ENCODE peak calls at places on chromosomes 5 and 9, in five cellular contexts. One of them, this sample, is unnamed.

GRCh38 chr9:10062629-10063395 is 550.0 kb downstream of the PTPRD start:
- DNase-seq in lower lobe of right lung: no peak
- DNase-seq in heart right ventricle: no peak
- DNase-seq in fibroblast of lung: peak; percentile 74
- DNase-seq in body of pancreas: no peak
- DNase-seq in this sample: no peak

GRCh38 chr5:142847898-142848790 is 78.0 kb downstream of the ARHGAP26 start:
- DNase-seq in body of pancreas: no peak
- DNase-seq in lower lobe of right lung: no peak
- DNase-seq in fibroblast of lung: peak; percentile 75
- DNase-seq in heart right ventricle: no peak
- DNase-seq in this sample: no peak

GRCh38 chr9:128115187-128116103 is 12.1 kb downstream of the PTGES2 start:
- DNase-seq in lower lobe of right lung: peak; percentile 52
- DNase-seq in heart right ventricle: no peak
- DNase-seq in fibroblast of lung: no peak
- DNase-seq in body of pancreas: peak; percentile 89
- DNase-seq in this sample: no peak

GRCh38 chr5:103667068-103667467 is 104.5 kb upstream of the NUDT12 start:
- DNase-seq in lower lobe of right lung: no peak
- DNase-seq in body of pancreas: no peak
- DNase-seq in fibroblast of lung: peak; percentile 57
- DNase-seq in heart right ventricle: no peak
- DNase-seq in this sample: no peak

GRCh38 chr5:179192891-179193470 is 132.8 kb downstream of the ZNF354C start:
- DNase-seq in heart right ventricle: no peak
- DNase-seq in body of pancreas: no peak
- DNase-seq in fibroblast of lung: no peak
- DNase-seq in lower lobe of right lung: peak; percentile 24
- DNase-seq in this sample: no peak

GRCh38 chr9:78821126-78821822 is 524.3 kb downstream of the PSAT1 start:
- DNase-seq in fibroblast of lung: peak; percentile 19
- DNase-seq in heart right ventricle: no peak
- DNase-seq in lower lobe of right lung: no peak
- DNase-seq in body of pancreas: peak; percentile 21
- DNase-seq in this sample: peak; percentile 22

GRCh38 chr5:134642931-134643530 is 5.6 kb upstream of the SEC24A start:
- DNase-seq in lower lobe of right lung: no peak
- DNase-seq in heart right ventricle: no peak
- DNase-seq in body of pancreas: no peak
- DNase-seq in fibroblast of lung: no peak
- DNase-seq in this sample: no peak

GRCh38 chr5:55450050-55450765 is 84.6 kb downstream of the PLPP1 start:
- DNase-seq in heart right ventricle: no peak
- DNase-seq in body of pancreas: no peak
- DNase-seq in lower lobe of right lung: no peak
- DNase-seq in fibroblast of lung: peak; percentile 59
- DNase-seq in this sample: no peak

GRCh38 chr5:137075163-137075970 is 423.8 kb downstream of the SPOCK1 start:
- DNase-seq in body of pancreas: peak; percentile 93
- DNase-seq in lower lobe of right lung: peak; percentile 74
- DNase-seq in fibroblast of lung: peak; percentile 39
- DNase-seq in heart right ventricle: peak; percentile 51
- DNase-seq in this sample: peak; percentile 74

GRCh38 chr5:81402180-81402930 is 8.4 kb upstream of the ACOT12 start:
- DNase-seq in fibroblast of lung: no peak
- DNase-seq in lower lobe of right lung: no peak
- DNase-seq in body of pancreas: no peak
- DNase-seq in heart right ventricle: no peak
- DNase-seq in this sample: no peak

GRCh38 chr5:73448072-73448432 is 525 bp downstream of the FOXD1 start:
- DNase-seq in heart right ventricle: no peak
- DNase-seq in body of pancreas: no peak
- DNase-seq in fibroblast of lung: no peak
- DNase-seq in lower lobe of right lung: no peak
- DNase-seq in this sample: no peak

GRCh38 chr5:80114856-80115255 is 79.7 kb downstream of the THBS4 start:
- DNase-seq in body of pancreas: no peak
- DNase-seq in fibroblast of lung: no peak
- DNase-seq in heart right ventricle: no peak
- DNase-seq in lower lobe of right lung: peak; percentile 53
- DNase-seq in this sample: no peak

GRCh38 chr9:7083192-7083591 is 325.4 kb downstream of the KDM4C start:
- DNase-seq in body of pancreas: no peak
- DNase-seq in fibroblast of lung: no peak
- DNase-seq in lower lobe of right lung: no peak
- DNase-seq in heart right ventricle: no peak
- DNase-seq in this sample: no peak

GRCh38 chr5:177431317-177432142 is 5.1 kb downstream of the GRK6 start:
- DNase-seq in body of pancreas: no peak
- DNase-seq in fibroblast of lung: no peak
- DNase-seq in lower lobe of right lung: peak; percentile 75
- DNase-seq in heart right ventricle: peak; percentile 44
- DNase-seq in this sample: no peak

GRCh38 chr5:159456722-159457462 is 126.6 kb upstream of the IL12B start:
- DNase-seq in body of pancreas: no peak
- DNase-seq in heart right ventricle: no peak
- DNase-seq in lower lobe of right lung: no peak
- DNase-seq in fibroblast of lung: peak; percentile 69
- DNase-seq in this sample: no peak

GRCh38 chr9:32413424-32413823 is 29.0 kb downstream of the ACO1 start:
- DNase-seq in fibroblast of lung: no peak
- DNase-seq in body of pancreas: no peak
- DNase-seq in heart right ventricle: no peak
- DNase-seq in lower lobe of right lung: no peak
- DNase-seq in this sample: no peak

GRCh38 chr9:123027517-123027916 is 6.0 kb upstream of the GPR21 start:
- DNase-seq in body of pancreas: no peak
- DNase-seq in lower lobe of right lung: no peak
- DNase-seq in fibroblast of lung: no peak
- DNase-seq in heart right ventricle: no peak
- DNase-seq in this sample: no peak

GRCh38 chr9:116081437-116082110 is 72.0 kb upstream of the PAPPA start:
- DNase-seq in heart right ventricle: no peak
- DNase-seq in lower lobe of right lung: no peak
- DNase-seq in fibroblast of lung: no peak
- DNase-seq in body of pancreas: no peak
- DNase-seq in this sample: no peak

GRCh38 chr5:16644301-16644889 is 27.6 kb upstream of the RETREG1 start:
- DNase-seq in lower lobe of right lung: no peak
- DNase-seq in body of pancreas: no peak
- DNase-seq in heart right ventricle: no peak
- DNase-seq in fibroblast of lung: no peak
- DNase-seq in this sample: no peak

GRCh38 chr9:114953917-114954316 is 23.5 kb upstream of the TNFSF8 start:
- DNase-seq in lower lobe of right lung: no peak
- DNase-seq in fibroblast of lung: peak; percentile 81
- DNase-seq in heart right ventricle: no peak
- DNase-seq in body of pancreas: no peak
- DNase-seq in this sample: peak; percentile 27

GRCh38 chr9:82488319-82488701 is 499.7 kb downstream of the SPATA31D1 start:
- DNase-seq in heart right ventricle: no peak
- DNase-seq in fibroblast of lung: no peak
- DNase-seq in lower lobe of right lung: no peak
- DNase-seq in body of pancreas: peak; percentile 22
- DNase-seq in this sample: no peak

GRCh38 chr9:93028448-93029006 is 30.0 kb upstream of the SUSD3 start:
- DNase-seq in fibroblast of lung: no peak
- DNase-seq in lower lobe of right lung: no peak
- DNase-seq in heart right ventricle: no peak
- DNase-seq in body of pancreas: no peak
- DNase-seq in this sample: no peak

GRCh38 chr9:4238522-4238921 is 61.3 kb downstream of the GLIS3 start:
- DNase-seq in fibroblast of lung: peak; percentile 87
- DNase-seq in lower lobe of right lung: no peak
- DNase-seq in heart right ventricle: no peak
- DNase-seq in body of pancreas: no peak
- DNase-seq in this sample: no peak

GRCh38 chr9:133484671-133485437 is 6.0 kb upstream of the SLC2A6 start:
- DNase-seq in lower lobe of right lung: peak; percentile 44
- DNase-seq in fibroblast of lung: no peak
- DNase-seq in heart right ventricle: no peak
- DNase-seq in body of pancreas: peak; percentile 48
- DNase-seq in this sample: no peak

GRCh38 chr9:126117631-126118030 is 209.0 kb upstream of the MVB12B start:
- DNase-seq in lower lobe of right lung: no peak
- DNase-seq in heart right ventricle: no peak
- DNase-seq in fibroblast of lung: no peak
- DNase-seq in body of pancreas: no peak
- DNase-seq in this sample: no peak

GRCh38 chr9:133644968-133645765 is 9.0 kb downstream of the DBH start:
- DNase-seq in fibroblast of lung: no peak
- DNase-seq in body of pancreas: no peak
- DNase-seq in lower lobe of right lung: no peak
- DNase-seq in heart right ventricle: no peak
- DNase-seq in this sample: no peak

GRCh38 chr9:124527781-124528180 is 20.6 kb upstream of the NR5A1 start:
- DNase-seq in body of pancreas: no peak
- DNase-seq in heart right ventricle: no peak
- DNase-seq in fibroblast of lung: peak; percentile 68
- DNase-seq in lower lobe of right lung: no peak
- DNase-seq in this sample: no peak

GRCh38 chr5:110463116-110463515 is 263.4 kb downstream of the TMEM232 start:
- DNase-seq in lower lobe of right lung: no peak
- DNase-seq in fibroblast of lung: peak; percentile 50
- DNase-seq in heart right ventricle: no peak
- DNase-seq in body of pancreas: no peak
- DNase-seq in this sample: no peak

GRCh38 chr9:4769321-4770080 is 23.2 kb upstream of the RCL1 start:
- DNase-seq in fibroblast of lung: peak; percentile 59
- DNase-seq in body of pancreas: no peak
- DNase-seq in heart right ventricle: no peak
- DNase-seq in lower lobe of right lung: no peak
- DNase-seq in this sample: no peak

GRCh38 chr5:116032094-116032517 is at the start of gene ARL14EPL:
- DNase-seq in lower lobe of right lung: peak; percentile 56
- DNase-seq in heart right ventricle: no peak
- DNase-seq in fibroblast of lung: peak; percentile 91
- DNase-seq in body of pancreas: peak; percentile 17
- DNase-seq in this sample: no peak

GRCh38 chr9:71647094-71647591 is 121.2 kb downstream of the CEMIP2 start:
- DNase-seq in heart right ventricle: peak; percentile 68
- DNase-seq in body of pancreas: peak; percentile 21
- DNase-seq in lower lobe of right lung: peak; percentile 81
- DNase-seq in fibroblast of lung: peak; percentile 91
- DNase-seq in this sample: no peak

GRCh38 chr9:89603629-89604462 is 966 bp upstream of the GADD45G start:
- DNase-seq in body of pancreas: peak; percentile 83
- DNase-seq in fibroblast of lung: peak; percentile 48
- DNase-seq in heart right ventricle: peak; percentile 79
- DNase-seq in lower lobe of right lung: peak; percentile 84
- DNase-seq in this sample: no peak

GRCh38 chr9:137217276-137218211 is 4.5 kb downstream of the RNF208 start:
- DNase-seq in heart right ventricle: peak; percentile 66
- DNase-seq in lower lobe of right lung: peak; percentile 85
- DNase-seq in body of pancreas: peak; percentile 88
- DNase-seq in fibroblast of lung: no peak
- DNase-seq in this sample: peak; percentile 90

GRCh38 chr9:114348906-114349482 is 19.3 kb downstream of the ORM2 start:
- DNase-seq in body of pancreas: no peak
- DNase-seq in fibroblast of lung: peak; percentile 100
- DNase-seq in heart right ventricle: peak; percentile 41
- DNase-seq in lower lobe of right lung: peak; percentile 92
- DNase-seq in this sample: no peak

GRCh38 chr5:119016125-119016774 is 27.9 kb upstream of the DTWD2 start:
- DNase-seq in heart right ventricle: no peak
- DNase-seq in body of pancreas: no peak
- DNase-seq in fibroblast of lung: no peak
- DNase-seq in lower lobe of right lung: no peak
- DNase-seq in this sample: no peak

GRCh38 chr5:93603191-93603590 is 20.2 kb downstream of the NR2F1 start:
- DNase-seq in lower lobe of right lung: no peak
- DNase-seq in fibroblast of lung: peak; percentile 47
- DNase-seq in body of pancreas: no peak
- DNase-seq in heart right ventricle: no peak
- DNase-seq in this sample: no peak

GRCh38 chr5:93601433-93602175 is 18.6 kb downstream of the NR2F1 start:
- DNase-seq in lower lobe of right lung: no peak
- DNase-seq in body of pancreas: no peak
- DNase-seq in heart right ventricle: no peak
- DNase-seq in fibroblast of lung: peak; percentile 86
- DNase-seq in this sample: no peak

GRCh38 chr5:93601053-93601429 is 18.0 kb downstream of the NR2F1 start:
- DNase-seq in body of pancreas: no peak
- DNase-seq in fibroblast of lung: no peak
- DNase-seq in heart right ventricle: no peak
- DNase-seq in lower lobe of right lung: no peak
- DNase-seq in this sample: no peak

GRCh38 chr5:93603711-93604118 is 20.7 kb downstream of the NR2F1 start:
- DNase-seq in fibroblast of lung: peak; percentile 51
- DNase-seq in body of pancreas: no peak
- DNase-seq in heart right ventricle: no peak
- DNase-seq in lower lobe of right lung: no peak
- DNase-seq in this sample: no peak

GRCh38 chr5:93602261-93603149 is 19.5 kb downstream of the NR2F1 start:
- DNase-seq in heart right ventricle: no peak
- DNase-seq in body of pancreas: no peak
- DNase-seq in lower lobe of right lung: no peak
- DNase-seq in fibroblast of lung: peak; percentile 58
- DNase-seq in this sample: no peak
- H3K4me3 ChIP-seq in heart right ventricle: no peak overlapping the region
- H3K4me3 ChIP-seq in body of pancreas: no peak overlapping the region
- H3K4me3 ChIP-seq in lower lobe of right lung: peak overlapping the region; percentile 30
- H3K4me3 ChIP-seq in fibroblast of lung: peak overlapping the region; percentile 47
- H3K4me3 ChIP-seq in this sample: no peak overlapping the region

DNA sequence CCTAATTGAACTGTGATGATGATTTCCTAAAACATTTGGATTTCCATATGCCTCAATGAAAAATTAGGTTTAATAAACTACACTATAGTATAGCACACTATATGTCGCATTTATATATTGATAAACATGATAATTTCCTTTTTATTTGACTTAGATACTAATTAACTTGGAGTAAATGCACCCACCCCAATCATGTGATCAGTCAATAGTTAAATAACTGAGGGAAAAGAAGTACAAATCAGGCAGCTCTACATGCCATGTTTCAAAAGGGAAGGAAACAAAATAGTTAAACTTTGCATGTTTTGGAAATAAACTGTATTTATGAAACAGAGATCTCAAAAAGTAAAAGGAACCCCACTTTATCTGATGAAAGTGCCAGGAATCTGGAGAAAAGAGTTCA is 18.0 kb upstream of the GNE start:
- DNase-seq in lower lobe of right lung: no peak
- DNase-seq in heart right ventricle: no peak
- DNase-seq in body of pancreas: no peak
- DNase-seq in fibroblast of lung: no peak
- DNase-seq in this sample: no peak
- H3K4me3 ChIP-seq in lower lobe of right lung: peak overlapping the region; percentile 22
- H3K4me3 ChIP-seq in heart right ventricle: no peak overlapping the region
- H3K4me3 ChIP-seq in body of pancreas: no peak overlapping the region
- H3K4me3 ChIP-seq in fibroblast of lung: peak overlapping the region; percentile 52
- H3K4me3 ChIP-seq in this sample: no peak overlapping the region

GRCh38 chr5:95861221-95861857 is 38.8 kb upstream of the GLRX start:
- DNase-seq in heart right ventricle: peak; percentile 43
- DNase-seq in lower lobe of right lung: peak; percentile 70
- DNase-seq in fibroblast of lung: peak; percentile 97
- DNase-seq in body of pancreas: peak; percentile 52
- DNase-seq in this sample: no peak
- H3K4me3 ChIP-seq in heart right ventricle: no peak overlapping the region
- H3K4me3 ChIP-seq in lower lobe of right lung: no peak overlapping the region
- H3K4me3 ChIP-seq in fibroblast of lung: no peak overlapping the region
- H3K4me3 ChIP-seq in body of pancreas: no peak overlapping the region
- H3K4me3 ChIP-seq in this sample: no peak overlapping the region

GRCh38 chr9:34124103-34124502 is 2.4 kb downstream of the DCAF12 start:
- DNase-seq in heart right ventricle: no peak
- DNase-seq in lower lobe of right lung: no peak
- DNase-seq in fibroblast of lung: no peak
- DNase-seq in body of pancreas: no peak
- DNase-seq in this sample: no peak
- H3K4me3 ChIP-seq in heart right ventricle: no peak overlapping the region
- H3K4me3 ChIP-seq in lower lobe of right lung: no peak overlapping the region
- H3K4me3 ChIP-seq in fibroblast of lung: no peak overlapping the region
- H3K4me3 ChIP-seq in body of pancreas: no peak overlapping the region
- H3K4me3 ChIP-seq in this sample: no peak overlapping the region